ENCODE peak calls at places on chromosomes 12 and 14, in six cellular contexts. D is choroid plexus epithelial cell, S is heart right ventricle, N is ovary, O is OCI-LY7, V is astrocyte of the spinal cord. L is an unnamed sample.

GRCh38 chr12:44504799-44505198 is 371.3 kb downstream of the NELL2 start:
- DNase-seq in D (no peak), S (no peak), N (no peak), O (no peak), V (no peak), L (no peak)

GRCh38 chr12:124993568-124994434 is at the start of gene BRI3BP:
- DNase-seq in D (peak; percentile 44), S (peak; percentile 74), N (peak; percentile 53), O (peak; percentile 86), V (peak; percentile 13), L (no peak)

GRCh38 chr14:22263961-22264360 is 325.1 kb downstream of the DAD1 start:
- DNase-seq in D (no peak), S (no peak), N (no peak), O (no peak), V (no peak), L (no peak)

GRCh38 chr12:32828552-32828951 is 68.0 kb downstream of the PKP2 start:
- DNase-seq in D (no peak), S (no peak), N (no peak), O (no peak), V (no peak), L (no peak)

GRCh38 chr14:93903342-93904184 is 23.6 kb upstream of the FAM181A start:
- DNase-seq in D (peak; percentile 15), S (no peak), N (no peak), O (no peak), V (no peak), L (no peak)

GRCh38 chr12:15861404-15861803 is 20.8 kb upstream of the STRAP start:
- DNase-seq in D (peak; percentile 28), S (no peak), N (no peak), O (no peak), V (no peak), L (no peak)

GRCh38 chr12:20808521-20808920 is 2.0 kb upstream of the SLCO1B3 start:
- DNase-seq in D (no peak), S (no peak), N (no peak), O (no peak), V (no peak), L (no peak)

GRCh38 chr12:55742719-55743130 is at the start of gene GDF11:
- DNase-seq in D (peak; percentile 71), S (peak; percentile 79), N (peak; percentile 86), O (peak; percentile 80), V (peak; percentile 73), L (no peak)

GRCh38 chr14:74964787-74965769 is 9.7 kb upstream of the PGF start:
- DNase-seq in D (no peak), S (no peak), N (no peak), O (no peak), V (peak; percentile 71), L (no peak)

GRCh38 chr12:6089041-6089823 is 35.2 kb downstream of the VWF start:
- DNase-seq in D (peak; percentile 31), S (no peak), N (no peak), O (no peak), V (peak; percentile 33), L (no peak)

GRCh38 chr12:118038122-118038521 is 21.6 kb downstream of the RFC5 start:
- DNase-seq in D (no peak), S (no peak), N (no peak), O (no peak), V (no peak), L (no peak)

GRCh38 chr12:123035841-123036240 is 55.4 kb downstream of the ARL6IP4 start:
- DNase-seq in D (no peak), S (no peak), N (no peak), O (no peak), V (no peak), L (no peak)

GRCh38 chr12:91513354-91513753 is 330.7 kb upstream of the DCN start:
- DNase-seq in D (peak; percentile 48), S (no peak), N (no peak), O (no peak), V (no peak), L (no peak)

GRCh38 chr12:131636266-131636665 is 74.6 kb upstream of the SFSWAP start:
- DNase-seq in D (no peak), S (no peak), N (no peak), O (no peak), V (no peak), L (no peak)

GRCh38 chr14:103243764-103244737 is 90.0 kb upstream of the EIF5 start:
- DNase-seq in D (no peak), S (no peak), N (no peak), O (no peak), V (no peak), L (no peak)

GRCh38 chr12:65313704-65314317 is 35.3 kb downstream of the MSRB3 start:
- DNase-seq in D (peak; percentile 61), S (no peak), N (no peak), O (peak; percentile 0), V (peak; percentile 62), L (no peak)
- TF ChIP-seq CTCF in D (peak; percentile 58), S (peak; percentile 48), N (no peak), O (peak; percentile 79), V (peak; percentile 36), L (peak; percentile 35)

GRCh38 chr12:8033153-8034044 is 883 bp downstream of the FOXJ2 start:
- DNase-seq in D (peak; percentile 29), S (peak; percentile 46), N (peak; percentile 81), O (peak; percentile 34), V (peak; percentile 35), L (no peak)

GRCh38 chr12:8030189-8030588 is 2.3 kb upstream of the FOXJ2 start:
- DNase-seq in D (no peak), S (no peak), N (no peak), O (no peak), V (no peak), L (no peak)

GRCh38 chr12:8034802-8035201 is 2.3 kb downstream of the FOXJ2 start:
- DNase-seq in D (no peak), S (no peak), N (no peak), O (no peak), V (no peak), L (no peak)

GRCh38 chr12:8032242-8033152 is at the start of gene FOXJ2:
- DNase-seq in D (peak; percentile 73), S (peak; percentile 87), N (peak; percentile 90), O (peak; percentile 66), V (peak; percentile 65), L (no peak)

DNA sequence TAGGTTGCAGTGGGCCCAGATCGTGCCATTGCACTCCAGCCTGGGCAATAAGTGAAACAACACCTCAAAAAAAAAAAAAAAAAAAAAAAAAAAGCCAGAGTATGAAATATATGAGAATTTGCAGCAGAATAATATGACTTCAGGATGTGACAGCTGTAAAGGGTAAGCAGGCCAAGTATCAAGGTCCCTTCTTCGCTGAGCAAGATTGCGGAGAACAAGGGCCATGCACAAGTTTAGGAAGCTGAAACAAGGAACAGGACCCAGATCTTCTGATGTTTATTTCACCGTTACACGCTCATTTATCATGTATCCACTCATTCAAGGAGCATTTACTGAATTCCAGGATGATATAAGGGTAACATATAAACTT is 659 bp upstream of the FOXJ2 start:
- DNase-seq in D (no peak), S (no peak), N (no peak), O (no peak), V (no peak), L (no peak)
- H3K4me3 ChIP-seq in D (peak overlapping the region; percentile 94), S (peak overlapping the region; percentile 94), N (peak overlapping the region; percentile 69), O (peak overlapping the region; percentile 87), V (peak overlapping the region; percentile 93), L (peak overlapping the region; percentile 55)

GRCh38 chr12:28175098-28175589 is 15.1 kb upstream of the CCDC91 start:
- DNase-seq in D (no peak), S (no peak), N (no peak), O (no peak), V (no peak), L (no peak)

GRCh38 chr12:28173440-28173839 is 16.8 kb upstream of the CCDC91 start:
- DNase-seq in D (no peak), S (no peak), N (no peak), O (no peak), V (no peak), L (no peak)

GRCh38 chr12:28172434-28173030 is 17.7 kb upstream of the CCDC91 start:
- DNase-seq in D (peak; percentile 81), S (no peak), N (no peak), O (peak; percentile 13), V (peak; percentile 67), L (peak; percentile 44)

GRCh38 chr12:28167981-28168485 is 22.2 kb upstream of the CCDC91 start:
- DNase-seq in D (no peak), S (no peak), N (no peak), O (no peak), V (no peak), L (no peak)

DNA sequence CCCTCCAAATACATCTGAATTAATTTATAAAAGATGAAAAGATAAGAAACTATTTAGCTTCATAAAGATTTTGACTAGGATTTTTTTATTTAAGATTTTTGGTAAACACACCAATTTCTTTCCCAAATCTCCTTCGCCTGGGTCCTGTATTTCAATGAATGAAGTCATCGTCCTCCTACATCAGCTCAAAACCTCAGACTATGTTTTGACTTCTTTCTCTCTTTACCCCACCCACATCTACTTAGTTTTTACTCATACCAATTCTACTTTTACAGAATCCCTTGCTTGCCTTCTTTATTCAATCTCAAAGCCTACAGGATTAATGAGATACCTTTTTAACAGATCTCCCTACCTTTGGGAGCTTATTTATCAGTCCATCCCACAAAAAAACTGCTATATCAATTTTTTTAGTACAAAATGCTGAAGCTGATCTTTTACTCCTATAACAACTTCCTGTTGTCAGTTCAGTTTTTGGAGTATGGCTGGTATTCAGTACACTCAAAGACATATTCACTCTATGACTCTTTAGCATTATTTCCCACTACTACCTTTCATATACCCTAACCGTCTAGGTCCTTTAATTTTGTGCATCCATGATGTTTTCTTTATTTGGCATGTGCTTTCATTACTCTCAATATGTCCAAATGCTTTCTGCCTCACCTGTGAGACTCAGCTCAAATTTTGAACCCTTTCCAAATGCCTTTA is 18.7 kb upstream of the CCDC91 start:
- DNase-seq in D (no peak), S (no peak), N (no peak), O (no peak), V (no peak), L (no peak)
- TF ChIP-seq CTCF in D (no peak), S (no peak), N (no peak), O (no peak), V (no peak), L (no peak)

GRCh38 chr12:62876938-62877548 is 57.9 kb downstream of the PPM1H start:
- DNase-seq in D (no peak), S (no peak), N (no peak), O (no peak), V (no peak), L (no peak)
- H3K4me3 ChIP-seq in D (no peak overlapping the region), S (peak overlapping the region; percentile 35), N (no peak overlapping the region), O (no peak overlapping the region), V (no peak overlapping the region), L (no peak overlapping the region)

GRCh38 chr14:54396493-54397335 is at the start of gene CDKN3:
- DNase-seq in D (peak; percentile 99), S (peak; percentile 97), N (peak; percentile 96), O (peak; percentile 99), V (peak; percentile 100), L (peak; percentile 96)
- TF ChIP-seq CTCF in D (peak; percentile 44), S (peak; percentile 75), N (peak; percentile 36), O (peak; percentile 58), V (peak; percentile 34), L (peak; percentile 44)

GRCh38 chr12:64992641-64993040 is 128.5 kb downstream of the WIF1 start:
- DNase-seq in D (no peak), S (no peak), N (no peak), O (no peak), V (no peak), L (no peak)
- H3K4me3 ChIP-seq in D (no peak overlapping the region), S (no peak overlapping the region), N (no peak overlapping the region), O (no peak overlapping the region), V (no peak overlapping the region), L (no peak overlapping the region)

GRCh38 chr14:39023939-39024871 is 78.8 kb downstream of the SEC23A start:
- DNase-seq in D (no peak), S (no peak), N (no peak), O (no peak), V (no peak), L (no peak)
- TF ChIP-seq CTCF in D (no peak), S (no peak), N (no peak), O (no peak), V (no peak), L (no peak)

GRCh38 chr12:65778268-65779090 is 45.8 kb upstream of the HMGA2 start:
- DNase-seq in D (no peak), S (no peak), N (no peak), O (no peak), V (peak; percentile 56), L (peak; percentile 48)
- H3K4me3 ChIP-seq in D (no peak overlapping the region), S (no peak overlapping the region), N (no peak overlapping the region), O (no peak overlapping the region), V (no peak overlapping the region), L (no peak overlapping the region)

L was measured in AG09309.